ENCODE peak calls at places on chromosomes 3 and 15, in ten cellular contexts. V, Q, C, Z, X, N, T, J, I and A are unnamed samples. For H3K4me1 and H3K36me3, the result is how much of the 10 kb centered on the place peaks cover.

GRCh38 chr15:50685976-50686467 is 575 bp downstream of the TRPM7 start:
- DNase-seq in V (peak), Q (peak), C (peak), Z (peak), X (peak), N (peak), T (peak), J (peak), I (no peak), A (peak)

GRCh38 chr3:129618186-129618820 is 11.8 kb upstream of the PLXND1 start:
- DNase-seq in V (no peak), Q (no peak), C (no peak), Z (no peak), X (no peak), N (no peak), T (no peak), J (peak), I (no peak), A (no peak)

GRCh38 chr3:181712190-181712504 is 422 bp downstream of the SOX2 start:
- DNase-seq in V (no peak), Q (no peak), C (no peak), Z (peak), X (no peak), N (no peak), T (no peak), J (no peak), I (no peak), A (no peak)

GRCh38 chr3:115784739-115785571 is 161.6 kb downstream of the GAP43 start:
- DNase-seq in V (no peak), Q (peak), C (no peak), Z (no peak), X (no peak), N (peak), T (peak), J (no peak), I (peak), A (no peak)

GRCh38 chr3:140931-141330 is 55.6 kb upstream of the CHL1 start:
- DNase-seq in V (no peak), Q (no peak), C (no peak), Z (no peak), X (no peak), N (no peak), T (no peak), J (no peak), I (no peak), A (no peak)

GRCh38 chr3:187694801-187695200 is 7.6 kb downstream of the RTP2 start:
- DNase-seq in V (no peak), Q (peak), C (no peak), Z (no peak), X (no peak), N (no peak), T (no peak), J (no peak), I (no peak), A (no peak)

GRCh38 chr3:86929046-86929445 is 61.9 kb downstream of the VGLL3 start:
- DNase-seq in V (no peak), Q (no peak), C (no peak), Z (no peak), X (no peak), N (no peak), T (peak), J (no peak), I (no peak), A (no peak)

GRCh38 chr15:52162260-52162659 is 28.9 kb downstream of the GNB5 start:
- DNase-seq in V (no peak), Q (peak), C (no peak), Z (no peak), X (no peak), N (no peak), T (peak), J (no peak), I (peak), A (no peak)

GRCh38 chr3:172630316-172630715 is 80.6 kb downstream of the NCEH1 start:
- DNase-seq in V (no peak), Q (peak), C (no peak), Z (no peak), X (no peak), N (no peak), T (peak), J (no peak), I (no peak), A (no peak)

GRCh38 chr15:43469867-43470266 is 23.1 kb downstream of the TP53BP1 start:
- DNase-seq in V (no peak), Q (peak), C (no peak), Z (no peak), X (no peak), N (no peak), T (no peak), J (no peak), I (no peak), A (no peak)

GRCh38 chr15:99486371-99487336 is 79.1 kb upstream of the MEF2A start:
- DNase-seq in V (no peak), Q (peak), C (no peak), Z (peak), X (peak), N (peak), T (peak), J (peak), I (peak), A (no peak)

GRCh38 chr15:80479191-80479590 is 75.0 kb downstream of the ARNT2 start:
- DNase-seq in V (no peak), Q (no peak), C (no peak), Z (no peak), X (no peak), N (no peak), T (no peak), J (no peak), I (no peak), A (no peak)

GRCh38 chr15:100049483-100049882 is 292.3 kb downstream of the ADAMTS17 start:
- DNase-seq in V (no peak), Q (no peak), C (no peak), Z (no peak), X (no peak), N (no peak), T (no peak), J (no peak), I (no peak), A (no peak)

GRCh38 chr3:151837057-151837456 is 23.1 kb downstream of the AADAC start:
- DNase-seq in V (no peak), Q (peak), C (no peak), Z (peak), X (no peak), N (peak), T (peak), J (no peak), I (peak), A (no peak)

GRCh38 chr15:72116680-72117447 is 1.1 kb downstream of the MYO9A start:
- DNase-seq in V (no peak), Q (peak), C (no peak), Z (peak), X (peak), N (peak), T (peak), J (no peak), I (peak), A (peak)

GRCh38 chr15:77753238-77753873 is 120.6 kb upstream of the LINGO1 start:
- DNase-seq in V (no peak), Q (no peak), C (peak), Z (peak), X (no peak), N (peak), T (peak), J (no peak), I (no peak), A (peak)

GRCh38 chr3:171685116-171685895 is 125.0 kb downstream of the PLD1 start:
- DNase-seq in V (no peak), Q (no peak), C (no peak), Z (no peak), X (no peak), N (no peak), T (no peak), J (no peak), I (no peak), A (no peak)

GRCh38 chr3:22587446-22587845 is 615.7 kb upstream of the UBE2E2 start:
- DNase-seq in V (no peak), Q (no peak), C (no peak), Z (no peak), X (no peak), N (no peak), T (no peak), J (no peak), I (no peak), A (no peak)

GRCh38 chr3:88003115-88003755 is 55.6 kb downstream of the CGGBP1 start:
- DNase-seq in V (peak), Q (peak), C (no peak), Z (peak), X (no peak), N (peak), T (peak), J (no peak), I (peak), A (peak)

GRCh38 chr3:48130321-48130881 is 57.8 kb downstream of the CDC25A start:
- DNase-seq in V (no peak), Q (peak), C (no peak), Z (no peak), X (no peak), N (no peak), T (peak), J (peak), I (peak), A (no peak)

GRCh38 chr15:66923438-66923881 is 141.9 kb upstream of the SMAD3 start:
- DNase-seq in V (peak), Q (no peak), C (peak), Z (peak), X (peak), N (peak), T (no peak), J (no peak), I (peak), A (peak)

GRCh38 chr3:123755085-123755484 is 129.0 kb downstream of the MYLK start:
- DNase-seq in V (no peak), Q (no peak), C (no peak), Z (no peak), X (no peak), N (no peak), T (no peak), J (no peak), I (no peak), A (no peak)

GRCh38 chr3:112799946-112800345 is 46.7 kb downstream of the CD200R1L start:
- DNase-seq in V (no peak), Q (no peak), C (no peak), Z (no peak), X (no peak), N (no peak), T (no peak), J (no peak), I (no peak), A (no peak)

GRCh38 chr3:127632035-127632434 is 3.0 kb downstream of the PODXL2 start:
- DNase-seq in V (no peak), Q (no peak), C (no peak), Z (no peak), X (no peak), N (no peak), T (no peak), J (no peak), I (no peak), A (no peak)

GRCh38 chr3:3189961-3190360 is 10.5 kb upstream of the CRBN start:
- DNase-seq in V (no peak), Q (no peak), C (no peak), Z (no peak), X (no peak), N (no peak), T (no peak), J (no peak), I (no peak), A (no peak)

GRCh38 chr3:10305331-10305902 is 12.7 kb upstream of the GHRL start:
- DNase-seq in V (no peak), Q (no peak), C (no peak), Z (no peak), X (no peak), N (no peak), T (no peak), J (no peak), I (no peak), A (no peak)

GRCh38 chr15:74408815-74409214 is 24.9 kb downstream of the SEMA7A start:
- DNase-seq in V (no peak), Q (no peak), C (no peak), Z (no peak), X (no peak), N (no peak), T (no peak), J (no peak), I (no peak), A (no peak)

GRCh38 chr3:169153614-169154013 is 509.9 kb downstream of the MECOM start:
- DNase-seq in V (no peak), Q (no peak), C (no peak), Z (no peak), X (no peak), N (no peak), T (no peak), J (no peak), I (no peak), A (no peak)

GRCh38 chr15:59291214-59291551 is 81.5 kb downstream of the MYO1E start:
- DNase-seq in V (no peak), Q (no peak), C (no peak), Z (no peak), X (no peak), N (no peak), T (no peak), J (no peak), I (no peak), A (no peak)

GRCh38 chr3:194654443-194654842 is 17.5 kb downstream of the LSG1 start:
- DNase-seq in V (no peak), Q (no peak), C (no peak), Z (no peak), X (no peak), N (no peak), T (no peak), J (no peak), I (no peak), A (no peak)

GRCh38 chr15:31344266-31344665 is 17.6 kb downstream of the KLF13 start:
- DNase-seq in V (no peak), Q (no peak), C (no peak), Z (no peak), X (no peak), N (no peak), T (no peak), J (peak), I (no peak), A (no peak)

GRCh38 chr15:31346367-31347066 is 19.9 kb downstream of the KLF13 start:
- DNase-seq in V (no peak), Q (no peak), C (no peak), Z (no peak), X (no peak), N (no peak), T (no peak), J (peak), I (peak), A (peak)

GRCh38 chr15:31345606-31346366 is 19.2 kb downstream of the KLF13 start:
- DNase-seq in V (no peak), Q (no peak), C (no peak), Z (no peak), X (no peak), N (no peak), T (no peak), J (peak), I (peak), A (peak)

GRCh38 chr15:31343831-31344230 is 17.2 kb downstream of the KLF13 start:
- DNase-seq in V (no peak), Q (no peak), C (no peak), Z (no peak), X (no peak), N (no peak), T (no peak), J (peak), I (no peak), A (no peak)

DNA sequence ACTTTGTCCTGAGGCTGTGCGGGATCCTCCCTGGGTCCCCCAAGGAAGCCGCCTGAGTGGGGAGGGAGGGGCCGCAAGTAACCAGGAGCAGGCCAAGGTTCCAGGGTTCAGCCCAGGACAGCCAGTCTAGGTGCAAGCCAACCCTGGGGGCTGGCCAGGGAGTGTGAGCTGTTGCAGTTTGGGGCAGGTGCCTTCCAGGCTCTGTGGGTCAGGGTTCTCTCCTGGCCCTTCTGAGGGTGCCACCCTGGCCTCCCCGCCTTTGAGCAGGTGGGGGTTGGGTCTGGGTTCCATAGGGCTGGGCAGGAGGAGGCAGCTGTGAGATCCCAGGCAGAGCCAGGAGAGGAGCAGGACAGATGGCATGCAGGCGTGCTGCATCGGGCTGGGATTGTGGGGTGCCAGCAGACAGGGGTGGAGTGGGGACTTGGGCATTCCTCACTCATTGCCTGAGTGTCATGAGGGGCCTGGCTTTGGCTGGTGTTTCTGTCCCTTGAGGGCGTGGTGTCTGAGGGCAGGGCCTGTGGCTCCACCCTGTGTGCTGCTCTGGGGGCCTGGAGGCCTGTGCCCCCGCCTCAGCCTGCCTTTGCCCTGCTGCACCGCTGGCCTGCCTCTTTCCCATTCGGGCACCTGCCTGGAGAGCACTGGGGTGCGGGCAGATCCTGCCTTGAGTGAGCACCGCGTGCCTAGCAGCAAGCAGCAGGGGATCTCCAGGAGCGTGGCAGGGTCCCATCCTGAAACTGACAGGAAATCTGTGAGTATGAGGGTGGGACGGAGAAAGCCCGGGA is 18.4 kb downstream of the KLF13 start:
- DNase-seq in V (no peak), Q (no peak), C (no peak), Z (no peak), X (no peak), N (no peak), T (no peak), J (peak), I (peak), A (peak)
- H3K4me1 ChIP-seq in V (half or more), Q (under half), C (under half), Z (under half), X (half or more), N (under half), T (half or more), J (half or more), I (half or more), A (half or more)

GRCh38 chr3:45559560-45560118 is 34.9 kb upstream of the LIMD1 start:
- DNase-seq in V (no peak), Q (no peak), C (no peak), Z (no peak), X (no peak), N (no peak), T (no peak), J (no peak), I (no peak), A (no peak)

GRCh38 chr3:45555666-45556065 is 38.9 kb upstream of the LIMD1 start:
- DNase-seq in V (no peak), Q (no peak), C (no peak), Z (no peak), X (no peak), N (no peak), T (no peak), J (no peak), I (no peak), A (no peak)

GRCh38 chr3:45557886-45558285 is 36.7 kb upstream of the LIMD1 start:
- DNase-seq in V (no peak), Q (no peak), C (no peak), Z (no peak), X (no peak), N (no peak), T (no peak), J (no peak), I (no peak), A (no peak)

GRCh38 chr3:45558431-45558830 is 36.1 kb upstream of the LIMD1 start:
- DNase-seq in V (no peak), Q (no peak), C (no peak), Z (no peak), X (no peak), N (no peak), T (no peak), J (no peak), I (no peak), A (no peak)

GRCh38 chr3:45557471-45557870 is 37.1 kb upstream of the LIMD1 start:
- DNase-seq in V (no peak), Q (no peak), C (no peak), Z (no peak), X (no peak), N (no peak), T (no peak), J (no peak), I (no peak), A (no peak)
- H3K36me3 ChIP-seq in V (under half), Q (under half), C (under half), Z (under half), X (under half), N (under half), T (under half), J (under half), I (under half), A (under half)

GRCh38 chr3:46565113-46565490 is 1.0 kb downstream of the LRRC2 start:
- DNase-seq in V (no peak), Q (no peak), C (peak), Z (no peak), X (no peak), N (no peak), T (no peak), J (no peak), I (no peak), A (no peak)

GRCh38 chr3:46564190-46565112 is 1.7 kb downstream of the LRRC2 start:
- DNase-seq in V (no peak), Q (no peak), C (peak), Z (no peak), X (no peak), N (no peak), T (no peak), J (no peak), I (peak), A (no peak)

GRCh38 chr3:46559030-46559704 is 6.9 kb downstream of the LRRC2 start:
- DNase-seq in V (no peak), Q (no peak), C (peak), Z (no peak), X (no peak), N (no peak), T (peak), J (no peak), I (no peak), A (no peak)

GRCh38 chr3:46561511-46561910 is 4.6 kb downstream of the LRRC2 start:
- DNase-seq in V (no peak), Q (no peak), C (no peak), Z (no peak), X (no peak), N (no peak), T (no peak), J (no peak), I (no peak), A (no peak)

GRCh38 chr3:46561951-46562350 is 4.2 kb downstream of the LRRC2 start:
- DNase-seq in V (no peak), Q (no peak), C (no peak), Z (no peak), X (no peak), N (no peak), T (no peak), J (no peak), I (no peak), A (no peak)
- H3K4me1 ChIP-seq in V (under half), Q (under half), C (under half), Z (under half), X (under half), N (under half), T (under half), J (under half), I (half or more), A (under half)

GRCh38 chr15:30922469-30923311 is 19.0 kb downstream of the FAN1 start:
- DNase-seq in V (no peak), Q (no peak), C (no peak), Z (peak), X (no peak), N (no peak), T (peak), J (no peak), I (peak), A (no peak)

GRCh38 chr15:30921781-30922371 is 18.2 kb downstream of the FAN1 start:
- DNase-seq in V (no peak), Q (no peak), C (no peak), Z (peak), X (no peak), N (no peak), T (peak), J (no peak), I (no peak), A (no peak)

GRCh38 chr15:30925686-30926085 is 22.0 kb downstream of the FAN1 start:
- DNase-seq in V (no peak), Q (no peak), C (no peak), Z (no peak), X (no peak), N (no peak), T (no peak), J (no peak), I (no peak), A (no peak)

GRCh38 chr15:30924353-30924752 is 20.6 kb downstream of the FAN1 start:
- DNase-seq in V (no peak), Q (peak), C (no peak), Z (no peak), X (no peak), N (no peak), T (peak), J (no peak), I (peak), A (no peak)

DNA sequence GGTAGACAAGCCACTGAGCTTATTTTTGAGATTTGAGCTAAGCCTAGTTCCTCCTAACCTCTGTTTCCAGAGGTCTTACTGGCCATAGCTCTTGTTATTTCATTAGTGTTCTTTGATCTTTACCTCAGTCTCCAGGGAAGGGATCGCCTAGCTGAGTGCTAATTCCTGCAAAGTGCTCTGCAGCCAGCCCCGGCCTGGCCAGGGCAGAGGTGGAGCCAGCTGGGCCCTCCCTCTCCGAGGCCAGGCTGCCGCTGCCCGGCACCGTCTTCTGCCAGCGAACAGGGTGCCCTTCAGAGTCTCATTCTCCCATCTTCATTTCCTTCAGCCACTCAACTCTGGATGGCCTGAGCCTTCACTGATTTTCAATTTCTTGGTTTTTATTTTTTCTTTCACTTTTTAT is 19.7 kb downstream of the FAN1 start:
- DNase-seq in V (no peak), Q (no peak), C (no peak), Z (peak), X (no peak), N (no peak), T (no peak), J (no peak), I (no peak), A (no peak)
- H3K36me3 ChIP-seq in V (under half), Q (under half), C (half or more), Z (under half), X (half or more), N (half or more), T (half or more), J (under half), I (half or more), A (half or more)

GRCh38 chr3:125140817-125141595 is 71.5 kb downstream of the SLC12A8 start:
- DNase-seq in V (no peak), Q (peak), C (no peak), Z (no peak), X (no peak), N (no peak), T (no peak), J (no peak), I (no peak), A (no peak)
- H3K4me1 ChIP-seq in V (under half), Q (under half), C (under half), Z (under half), X (under half), N (under half), T (half or more), J (half or more), I (half or more), A (under half)